ENCODE peak calls at places on chromosome 16, in six cellular contexts. One of them, this sample, is unnamed.

GRCh38 chr16:46920402-46921068 is 36.4 kb downstream of the GPT2 start:
- DNase-seq in BJ: no peak
- DNase-seq in activated effector memory CD4-positive, alpha-beta T cell treated with Interleukin-2 at 50 U/mL for 16 hours: no peak
- DNase-seq in CD8-positive, alpha-beta memory T cell: no peak
- DNase-seq in activated T-helper 1 cell treated with anti-CD3 and anti-CD28 coated beads, Interleukin-2, amount 50 U/mL, for 16 hours: no peak
- DNase-seq in NCI-H1105 treated with DMSO at 0.1 percent for 48 hours: no peak
- DNase-seq in this sample: peak; percentile 21

GRCh38 chr16:2142942-2143868 is 5.2 kb upstream of the RAB26 start:
- DNase-seq in BJ: no peak
- DNase-seq in activated effector memory CD4-positive, alpha-beta T cell treated with Interleukin-2 at 50 U/mL for 16 hours: no peak
- DNase-seq in activated T-helper 1 cell treated with anti-CD3 and anti-CD28 coated beads, Interleukin-2, amount 50 U/mL, for 16 hours: no peak
- DNase-seq in NCI-H1105 treated with DMSO at 0.1 percent for 48 hours: no peak
- DNase-seq in CD8-positive, alpha-beta memory T cell: no peak
- DNase-seq in this sample: no peak

GRCh38 chr16:54928016-54928356 is 2.7 kb upstream of the IRX5 start:
- DNase-seq in NCI-H1105 treated with DMSO at 0.1 percent for 48 hours: peak; percentile 75
- DNase-seq in CD8-positive, alpha-beta memory T cell: no peak
- DNase-seq in activated T-helper 1 cell treated with anti-CD3 and anti-CD28 coated beads, Interleukin-2, amount 50 U/mL, for 16 hours: no peak
- DNase-seq in BJ: no peak
- DNase-seq in activated effector memory CD4-positive, alpha-beta T cell treated with Interleukin-2 at 50 U/mL for 16 hours: no peak
- DNase-seq in this sample: peak; percentile 31

GRCh38 chr16:30747331-30747730 is 894 bp upstream of the PHKG2 start:
- DNase-seq in BJ: peak; percentile 9
- DNase-seq in activated effector memory CD4-positive, alpha-beta T cell treated with Interleukin-2 at 50 U/mL for 16 hours: no peak
- DNase-seq in NCI-H1105 treated with DMSO at 0.1 percent for 48 hours: no peak
- DNase-seq in activated T-helper 1 cell treated with anti-CD3 and anti-CD28 coated beads, Interleukin-2, amount 50 U/mL, for 16 hours: no peak
- DNase-seq in CD8-positive, alpha-beta memory T cell: no peak
- DNase-seq in this sample: no peak

GRCh38 chr16:3017806-3018506 is at the start of gene CLDN6:
- DNase-seq in activated effector memory CD4-positive, alpha-beta T cell treated with Interleukin-2 at 50 U/mL for 16 hours: no peak
- DNase-seq in activated T-helper 1 cell treated with anti-CD3 and anti-CD28 coated beads, Interleukin-2, amount 50 U/mL, for 16 hours: no peak
- DNase-seq in CD8-positive, alpha-beta memory T cell: no peak
- DNase-seq in NCI-H1105 treated with DMSO at 0.1 percent for 48 hours: no peak
- DNase-seq in BJ: no peak
- DNase-seq in this sample: no peak

GRCh38 chr16:17266606-17267313 is 204.0 kb downstream of the XYLT1 start:
- DNase-seq in activated effector memory CD4-positive, alpha-beta T cell treated with Interleukin-2 at 50 U/mL for 16 hours: no peak
- DNase-seq in CD8-positive, alpha-beta memory T cell: no peak
- DNase-seq in activated T-helper 1 cell treated with anti-CD3 and anti-CD28 coated beads, Interleukin-2, amount 50 U/mL, for 16 hours: no peak
- DNase-seq in NCI-H1105 treated with DMSO at 0.1 percent for 48 hours: peak; percentile 3
- DNase-seq in BJ: no peak
- DNase-seq in this sample: peak; percentile 69

GRCh38 chr16:19524356-19524865 is 669 bp downstream of the CCP110 start:
- DNase-seq in NCI-H1105 treated with DMSO at 0.1 percent for 48 hours: no peak
- DNase-seq in CD8-positive, alpha-beta memory T cell: no peak
- DNase-seq in activated effector memory CD4-positive, alpha-beta T cell treated with Interleukin-2 at 50 U/mL for 16 hours: no peak
- DNase-seq in BJ: no peak
- DNase-seq in activated T-helper 1 cell treated with anti-CD3 and anti-CD28 coated beads, Interleukin-2, amount 50 U/mL, for 16 hours: no peak
- DNase-seq in this sample: peak; percentile 68

GRCh38 chr16:9422769-9423513 is 331.5 kb downstream of the HAPSTR1 start:
- DNase-seq in CD8-positive, alpha-beta memory T cell: no peak
- DNase-seq in activated T-helper 1 cell treated with anti-CD3 and anti-CD28 coated beads, Interleukin-2, amount 50 U/mL, for 16 hours: no peak
- DNase-seq in NCI-H1105 treated with DMSO at 0.1 percent for 48 hours: no peak
- DNase-seq in activated effector memory CD4-positive, alpha-beta T cell treated with Interleukin-2 at 50 U/mL for 16 hours: no peak
- DNase-seq in BJ: no peak
- DNase-seq in this sample: no peak

GRCh38 chr16:87836844-87837581 is 32.3 kb downstream of the SLC7A5 start:
- DNase-seq in activated effector memory CD4-positive, alpha-beta T cell treated with Interleukin-2 at 50 U/mL for 16 hours: no peak
- DNase-seq in CD8-positive, alpha-beta memory T cell: no peak
- DNase-seq in NCI-H1105 treated with DMSO at 0.1 percent for 48 hours: no peak
- DNase-seq in activated T-helper 1 cell treated with anti-CD3 and anti-CD28 coated beads, Interleukin-2, amount 50 U/mL, for 16 hours: no peak
- DNase-seq in BJ: no peak
- DNase-seq in this sample: no peak

GRCh38 chr16:88934066-88934667 is 42.8 kb downstream of the CBFA2T3 start:
- DNase-seq in activated T-helper 1 cell treated with anti-CD3 and anti-CD28 coated beads, Interleukin-2, amount 50 U/mL, for 16 hours: no peak
- DNase-seq in CD8-positive, alpha-beta memory T cell: no peak
- DNase-seq in NCI-H1105 treated with DMSO at 0.1 percent for 48 hours: no peak
- DNase-seq in BJ: no peak
- DNase-seq in activated effector memory CD4-positive, alpha-beta T cell treated with Interleukin-2 at 50 U/mL for 16 hours: no peak
- DNase-seq in this sample: no peak

GRCh38 chr16:48607056-48607825 is 2.7 kb downstream of the N4BP1 start:
- DNase-seq in activated T-helper 1 cell treated with anti-CD3 and anti-CD28 coated beads, Interleukin-2, amount 50 U/mL, for 16 hours: no peak
- DNase-seq in CD8-positive, alpha-beta memory T cell: no peak
- DNase-seq in BJ: no peak
- DNase-seq in NCI-H1105 treated with DMSO at 0.1 percent for 48 hours: no peak
- DNase-seq in activated effector memory CD4-positive, alpha-beta T cell treated with Interleukin-2 at 50 U/mL for 16 hours: no peak
- DNase-seq in this sample: no peak

GRCh38 chr16:57422026-57422944 is 17.7 kb downstream of the CCL17 start:
- DNase-seq in CD8-positive, alpha-beta memory T cell: no peak
- DNase-seq in activated T-helper 1 cell treated with anti-CD3 and anti-CD28 coated beads, Interleukin-2, amount 50 U/mL, for 16 hours: no peak
- DNase-seq in NCI-H1105 treated with DMSO at 0.1 percent for 48 hours: peak; percentile 13
- DNase-seq in activated effector memory CD4-positive, alpha-beta T cell treated with Interleukin-2 at 50 U/mL for 16 hours: no peak
- DNase-seq in BJ: no peak
- DNase-seq in this sample: peak; percentile 58

GRCh38 chr16:29978081-29978480 is 4.4 kb downstream of the TAOK2 start:
- DNase-seq in activated effector memory CD4-positive, alpha-beta T cell treated with Interleukin-2 at 50 U/mL for 16 hours: no peak
- DNase-seq in NCI-H1105 treated with DMSO at 0.1 percent for 48 hours: no peak
- DNase-seq in activated T-helper 1 cell treated with anti-CD3 and anti-CD28 coated beads, Interleukin-2, amount 50 U/mL, for 16 hours: no peak
- DNase-seq in BJ: no peak
- DNase-seq in CD8-positive, alpha-beta memory T cell: no peak
- DNase-seq in this sample: no peak

GRCh38 chr16:84331998-84332780 is 36.1 kb upstream of the ATP2C2 start:
- DNase-seq in activated T-helper 1 cell treated with anti-CD3 and anti-CD28 coated beads, Interleukin-2, amount 50 U/mL, for 16 hours: no peak
- DNase-seq in activated effector memory CD4-positive, alpha-beta T cell treated with Interleukin-2 at 50 U/mL for 16 hours: no peak
- DNase-seq in BJ: no peak
- DNase-seq in NCI-H1105 treated with DMSO at 0.1 percent for 48 hours: no peak
- DNase-seq in CD8-positive, alpha-beta memory T cell: no peak
- DNase-seq in this sample: no peak

GRCh38 chr16:4213721-4214120 is 28.2 kb downstream of the SRL start:
- DNase-seq in BJ: no peak
- DNase-seq in activated T-helper 1 cell treated with anti-CD3 and anti-CD28 coated beads, Interleukin-2, amount 50 U/mL, for 16 hours: no peak
- DNase-seq in NCI-H1105 treated with DMSO at 0.1 percent for 48 hours: no peak
- DNase-seq in CD8-positive, alpha-beta memory T cell: no peak
- DNase-seq in activated effector memory CD4-positive, alpha-beta T cell treated with Interleukin-2 at 50 U/mL for 16 hours: no peak
- DNase-seq in this sample: no peak

GRCh38 chr16:49019826-49020401 is 261.7 kb downstream of the CBLN1 start:
- DNase-seq in CD8-positive, alpha-beta memory T cell: no peak
- DNase-seq in activated effector memory CD4-positive, alpha-beta T cell treated with Interleukin-2 at 50 U/mL for 16 hours: no peak
- DNase-seq in activated T-helper 1 cell treated with anti-CD3 and anti-CD28 coated beads, Interleukin-2, amount 50 U/mL, for 16 hours: no peak
- DNase-seq in NCI-H1105 treated with DMSO at 0.1 percent for 48 hours: no peak
- DNase-seq in BJ: no peak
- DNase-seq in this sample: peak; percentile 81

GRCh38 chr16:72990003-72990521 is 57.9 kb downstream of the ZFHX3 start:
- DNase-seq in activated effector memory CD4-positive, alpha-beta T cell treated with Interleukin-2 at 50 U/mL for 16 hours: no peak
- DNase-seq in activated T-helper 1 cell treated with anti-CD3 and anti-CD28 coated beads, Interleukin-2, amount 50 U/mL, for 16 hours: no peak
- DNase-seq in NCI-H1105 treated with DMSO at 0.1 percent for 48 hours: no peak
- DNase-seq in BJ: peak; percentile 61
- DNase-seq in CD8-positive, alpha-beta memory T cell: no peak
- DNase-seq in this sample: peak; percentile 20

GRCh38 chr16:84050316-84050715 is 7.7 kb upstream of the SLC38A8 start:
- DNase-seq in BJ: no peak
- DNase-seq in CD8-positive, alpha-beta memory T cell: no peak
- DNase-seq in activated effector memory CD4-positive, alpha-beta T cell treated with Interleukin-2 at 50 U/mL for 16 hours: no peak
- DNase-seq in NCI-H1105 treated with DMSO at 0.1 percent for 48 hours: no peak
- DNase-seq in activated T-helper 1 cell treated with anti-CD3 and anti-CD28 coated beads, Interleukin-2, amount 50 U/mL, for 16 hours: no peak
- DNase-seq in this sample: no peak

GRCh38 chr16:26301516-26301915 is 609.8 kb downstream of the HS3ST4 start:
- DNase-seq in BJ: no peak
- DNase-seq in activated T-helper 1 cell treated with anti-CD3 and anti-CD28 coated beads, Interleukin-2, amount 50 U/mL, for 16 hours: no peak
- DNase-seq in activated effector memory CD4-positive, alpha-beta T cell treated with Interleukin-2 at 50 U/mL for 16 hours: no peak
- DNase-seq in CD8-positive, alpha-beta memory T cell: no peak
- DNase-seq in NCI-H1105 treated with DMSO at 0.1 percent for 48 hours: no peak
- DNase-seq in this sample: no peak

GRCh38 chr16:7745321-7745720 is 412.7 kb downstream of the RBFOX1 start:
- DNase-seq in NCI-H1105 treated with DMSO at 0.1 percent for 48 hours: no peak
- DNase-seq in activated T-helper 1 cell treated with anti-CD3 and anti-CD28 coated beads, Interleukin-2, amount 50 U/mL, for 16 hours: no peak
- DNase-seq in BJ: no peak
- DNase-seq in activated effector memory CD4-positive, alpha-beta T cell treated with Interleukin-2 at 50 U/mL for 16 hours: no peak
- DNase-seq in CD8-positive, alpha-beta memory T cell: no peak
- DNase-seq in this sample: no peak

GRCh38 chr16:22216191-22216831 is 10.2 kb downstream of the EEF2K start:
- DNase-seq in activated effector memory CD4-positive, alpha-beta T cell treated with Interleukin-2 at 50 U/mL for 16 hours: no peak
- DNase-seq in CD8-positive, alpha-beta memory T cell: no peak
- DNase-seq in activated T-helper 1 cell treated with anti-CD3 and anti-CD28 coated beads, Interleukin-2, amount 50 U/mL, for 16 hours: no peak
- DNase-seq in NCI-H1105 treated with DMSO at 0.1 percent for 48 hours: no peak
- DNase-seq in BJ: no peak
- DNase-seq in this sample: no peak

GRCh38 chr16:47320546-47321315 is 140.1 kb downstream of the ITFG1 start:
- DNase-seq in BJ: no peak
- DNase-seq in NCI-H1105 treated with DMSO at 0.1 percent for 48 hours: no peak
- DNase-seq in CD8-positive, alpha-beta memory T cell: no peak
- DNase-seq in activated T-helper 1 cell treated with anti-CD3 and anti-CD28 coated beads, Interleukin-2, amount 50 U/mL, for 16 hours: no peak
- DNase-seq in activated effector memory CD4-positive, alpha-beta T cell treated with Interleukin-2 at 50 U/mL for 16 hours: no peak
- DNase-seq in this sample: no peak

GRCh38 chr16:23561586-23561985 is 4.1 kb downstream of the UBFD1 start:
- DNase-seq in activated T-helper 1 cell treated with anti-CD3 and anti-CD28 coated beads, Interleukin-2, amount 50 U/mL, for 16 hours: no peak
- DNase-seq in BJ: no peak
- DNase-seq in activated effector memory CD4-positive, alpha-beta T cell treated with Interleukin-2 at 50 U/mL for 16 hours: no peak
- DNase-seq in CD8-positive, alpha-beta memory T cell: no peak
- DNase-seq in NCI-H1105 treated with DMSO at 0.1 percent for 48 hours: no peak
- DNase-seq in this sample: no peak

GRCh38 chr16:53090591-53091507 is 36.1 kb downstream of the CHD9 start:
- DNase-seq in activated T-helper 1 cell treated with anti-CD3 and anti-CD28 coated beads, Interleukin-2, amount 50 U/mL, for 16 hours: no peak
- DNase-seq in NCI-H1105 treated with DMSO at 0.1 percent for 48 hours: no peak
- DNase-seq in CD8-positive, alpha-beta memory T cell: no peak
- DNase-seq in activated effector memory CD4-positive, alpha-beta T cell treated with Interleukin-2 at 50 U/mL for 16 hours: no peak
- DNase-seq in BJ: peak; percentile 96
- DNase-seq in this sample: no peak

GRCh38 chr16:23670137-23670776 is 8.4 kb upstream of the PLK1 start:
- DNase-seq in CD8-positive, alpha-beta memory T cell: no peak
- DNase-seq in BJ: peak; percentile 50
- DNase-seq in NCI-H1105 treated with DMSO at 0.1 percent for 48 hours: no peak
- DNase-seq in activated effector memory CD4-positive, alpha-beta T cell treated with Interleukin-2 at 50 U/mL for 16 hours: no peak
- DNase-seq in activated T-helper 1 cell treated with anti-CD3 and anti-CD28 coated beads, Interleukin-2, amount 50 U/mL, for 16 hours: no peak
- DNase-seq in this sample: no peak

GRCh38 chr16:10684541-10685151 is 10.1 kb downstream of the TEKT5 start:
- DNase-seq in BJ: no peak
- DNase-seq in activated T-helper 1 cell treated with anti-CD3 and anti-CD28 coated beads, Interleukin-2, amount 50 U/mL, for 16 hours: no peak
- DNase-seq in CD8-positive, alpha-beta memory T cell: no peak
- DNase-seq in activated effector memory CD4-positive, alpha-beta T cell treated with Interleukin-2 at 50 U/mL for 16 hours: no peak
- DNase-seq in NCI-H1105 treated with DMSO at 0.1 percent for 48 hours: no peak
- DNase-seq in this sample: no peak

GRCh38 chr16:70253291-70254094 is 1.8 kb upstream of the EXOSC6 start:
- DNase-seq in activated T-helper 1 cell treated with anti-CD3 and anti-CD28 coated beads, Interleukin-2, amount 50 U/mL, for 16 hours: no peak
- DNase-seq in NCI-H1105 treated with DMSO at 0.1 percent for 48 hours: no peak
- DNase-seq in CD8-positive, alpha-beta memory T cell: no peak
- DNase-seq in activated effector memory CD4-positive, alpha-beta T cell treated with Interleukin-2 at 50 U/mL for 16 hours: no peak
- DNase-seq in BJ: no peak
- DNase-seq in this sample: peak; percentile 6

GRCh38 chr16:14050297-14051027 is 20.7 kb upstream of the MRTFB start:
- DNase-seq in activated effector memory CD4-positive, alpha-beta T cell treated with Interleukin-2 at 50 U/mL for 16 hours: no peak
- DNase-seq in NCI-H1105 treated with DMSO at 0.1 percent for 48 hours: no peak
- DNase-seq in BJ: no peak
- DNase-seq in CD8-positive, alpha-beta memory T cell: no peak
- DNase-seq in activated T-helper 1 cell treated with anti-CD3 and anti-CD28 coated beads, Interleukin-2, amount 50 U/mL, for 16 hours: no peak
- DNase-seq in this sample: no peak

GRCh38 chr16:85310868-85311585 is 198.8 kb upstream of the CIBAR2 start:
- DNase-seq in activated effector memory CD4-positive, alpha-beta T cell treated with Interleukin-2 at 50 U/mL for 16 hours: peak; percentile 19
- DNase-seq in BJ: no peak
- DNase-seq in NCI-H1105 treated with DMSO at 0.1 percent for 48 hours: no peak
- DNase-seq in activated T-helper 1 cell treated with anti-CD3 and anti-CD28 coated beads, Interleukin-2, amount 50 U/mL, for 16 hours: no peak
- DNase-seq in CD8-positive, alpha-beta memory T cell: peak; percentile 50
- DNase-seq in this sample: no peak

GRCh38 chr16:71792176-71792575 is 16.5 kb downstream of the AP1G1 start:
- DNase-seq in activated effector memory CD4-positive, alpha-beta T cell treated with Interleukin-2 at 50 U/mL for 16 hours: no peak
- DNase-seq in activated T-helper 1 cell treated with anti-CD3 and anti-CD28 coated beads, Interleukin-2, amount 50 U/mL, for 16 hours: no peak
- DNase-seq in NCI-H1105 treated with DMSO at 0.1 percent for 48 hours: no peak
- DNase-seq in CD8-positive, alpha-beta memory T cell: no peak
- DNase-seq in BJ: no peak
- DNase-seq in this sample: no peak

GRCh38 chr16:46982335-46982734 is 8.9 kb upstream of the DNAJA2 start:
- DNase-seq in activated effector memory CD4-positive, alpha-beta T cell treated with Interleukin-2 at 50 U/mL for 16 hours: no peak
- DNase-seq in BJ: no peak
- DNase-seq in NCI-H1105 treated with DMSO at 0.1 percent for 48 hours: no peak
- DNase-seq in activated T-helper 1 cell treated with anti-CD3 and anti-CD28 coated beads, Interleukin-2, amount 50 U/mL, for 16 hours: no peak
- DNase-seq in CD8-positive, alpha-beta memory T cell: no peak
- DNase-seq in this sample: no peak

GRCh38 chr16:3744018-3744417 is 26.7 kb upstream of the TRAP1 start:
- DNase-seq in activated effector memory CD4-positive, alpha-beta T cell treated with Interleukin-2 at 50 U/mL for 16 hours: no peak
- DNase-seq in CD8-positive, alpha-beta memory T cell: no peak
- DNase-seq in NCI-H1105 treated with DMSO at 0.1 percent for 48 hours: no peak
- DNase-seq in activated T-helper 1 cell treated with anti-CD3 and anti-CD28 coated beads, Interleukin-2, amount 50 U/mL, for 16 hours: no peak
- DNase-seq in BJ: no peak
- DNase-seq in this sample: no peak

GRCh38 chr16:83878838-83879237 is 20.1 kb upstream of the MLYCD start:
- DNase-seq in NCI-H1105 treated with DMSO at 0.1 percent for 48 hours: peak; percentile 7
- DNase-seq in activated T-helper 1 cell treated with anti-CD3 and anti-CD28 coated beads, Interleukin-2, amount 50 U/mL, for 16 hours: no peak
- DNase-seq in CD8-positive, alpha-beta memory T cell: no peak
- DNase-seq in activated effector memory CD4-positive, alpha-beta T cell treated with Interleukin-2 at 50 U/mL for 16 hours: no peak
- DNase-seq in BJ: no peak
- DNase-seq in this sample: peak; percentile 14

GRCh38 chr16:49513040-49513439 is 139.4 kb downstream of the C16orf78 start:
- DNase-seq in CD8-positive, alpha-beta memory T cell: no peak
- DNase-seq in activated T-helper 1 cell treated with anti-CD3 and anti-CD28 coated beads, Interleukin-2, amount 50 U/mL, for 16 hours: no peak
- DNase-seq in NCI-H1105 treated with DMSO at 0.1 percent for 48 hours: no peak
- DNase-seq in BJ: no peak
- DNase-seq in activated effector memory CD4-positive, alpha-beta T cell treated with Interleukin-2 at 50 U/mL for 16 hours: no peak
- DNase-seq in this sample: peak; percentile 3

GRCh38 chr16:82700541-82701240 is 73.9 kb downstream of the CDH13 start:
- DNase-seq in CD8-positive, alpha-beta memory T cell: no peak
- DNase-seq in activated effector memory CD4-positive, alpha-beta T cell treated with Interleukin-2 at 50 U/mL for 16 hours: no peak
- DNase-seq in BJ: no peak
- DNase-seq in activated T-helper 1 cell treated with anti-CD3 and anti-CD28 coated beads, Interleukin-2, amount 50 U/mL, for 16 hours: no peak
- DNase-seq in NCI-H1105 treated with DMSO at 0.1 percent for 48 hours: no peak
- DNase-seq in this sample: no peak

GRCh38 chr16:89828199-89828869 is at the start of gene SPIRE2:
- DNase-seq in activated T-helper 1 cell treated with anti-CD3 and anti-CD28 coated beads, Interleukin-2, amount 50 U/mL, for 16 hours: peak; percentile 46
- DNase-seq in CD8-positive, alpha-beta memory T cell: peak; percentile 69
- DNase-seq in NCI-H1105 treated with DMSO at 0.1 percent for 48 hours: no peak
- DNase-seq in activated effector memory CD4-positive, alpha-beta T cell treated with Interleukin-2 at 50 U/mL for 16 hours: peak; percentile 59
- DNase-seq in BJ: no peak
- DNase-seq in this sample: no peak

GRCh38 chr16:12468552-12468951 is 335.1 kb downstream of the CPPED1 start:
- DNase-seq in activated effector memory CD4-positive, alpha-beta T cell treated with Interleukin-2 at 50 U/mL for 16 hours: no peak
- DNase-seq in activated T-helper 1 cell treated with anti-CD3 and anti-CD28 coated beads, Interleukin-2, amount 50 U/mL, for 16 hours: no peak
- DNase-seq in CD8-positive, alpha-beta memory T cell: no peak
- DNase-seq in BJ: no peak
- DNase-seq in NCI-H1105 treated with DMSO at 0.1 percent for 48 hours: no peak
- DNase-seq in this sample: no peak

This sample was measured in NCI-H510A treated with DMSO at 0.1 percent for 48 hours.